ENCODE peak calls at places on chromosomes 16 and 17, in six cellular contexts. J, S, B, P, Y and Q are unnamed samples.

GRCh38 chr17:41061969-41062368 is 2.1 kb upstream of the KRTAP2-3 start:
- DNase-seq in J (no peak), S (no peak), B (no peak), P (no peak), Y (no peak), Q (peak; percentile 62)

GRCh38 chr17:31631759-31632158 is 227.3 kb downstream of the COPRS start:
- DNase-seq in J (no peak), S (no peak), B (no peak), P (no peak), Y (no peak), Q (no peak)

GRCh38 chr17:38621538-38621937 is 15.8 kb upstream of the SRCIN1 start:
- DNase-seq in J (no peak), S (no peak), B (no peak), P (no peak), Y (no peak), Q (no peak)

GRCh38 chr17:47729486-47729885 is 3.5 kb upstream of the TBX21 start:
- DNase-seq in J (no peak), S (no peak), B (no peak), P (no peak), Y (no peak), Q (no peak)

GRCh38 chr17:2797632-2798031 is 1.4 kb downstream of the RAP1GAP2 start:
- DNase-seq in J (no peak), S (no peak), B (no peak), P (no peak), Y (no peak), Q (no peak)

GRCh38 chr17:1360975-1361374 is 39.0 kb downstream of the YWHAE start:
- DNase-seq in J (no peak), S (no peak), B (no peak), P (no peak), Y (no peak), Q (no peak)

GRCh38 chr16:87918314-87918713 is 18.0 kb downstream of the CA5A start:
- DNase-seq in J (no peak), S (no peak), B (no peak), P (no peak), Y (no peak), Q (no peak)

GRCh38 chr17:41645371-41646063 is 21.1 kb upstream of the KRT17 start:
- DNase-seq in J (peak; percentile 88), S (no peak), B (no peak), P (no peak), Y (no peak), Q (peak; percentile 67)

GRCh38 chr16:78515421-78515820 is 416.0 kb downstream of the WWOX start:
- DNase-seq in J (no peak), S (no peak), B (no peak), P (no peak), Y (no peak), Q (no peak)

GRCh38 chr16:1584926-1585487 is 26.9 kb downstream of the IFT140 start:
- DNase-seq in J (no peak), S (no peak), B (no peak), P (no peak), Y (no peak), Q (no peak)

GRCh38 chr16:2819179-2819938 is 2.3 kb downstream of the PRSS21 start:
- DNase-seq in J (no peak), S (no peak), B (no peak), P (no peak), Y (no peak), Q (no peak)

GRCh38 chr16:68367034-68367433 is 56.2 kb downstream of the PRMT7 start:
- DNase-seq in J (no peak), S (no peak), B (no peak), P (peak; percentile 81), Y (peak; percentile 49), Q (peak; percentile 53)